ENCODE peak calls at places on chromosomes 1 and 21, in six cellular contexts. M, O, R, V, X and B are unnamed samples.

GRCh38 chr1:41239988-41240610 is 2.0 kb downstream of the SCMH1 start:
- DNase-seq in M (no peak), O (no peak), R (peak; percentile 46), V (no peak), X (no peak), B (no peak)

GRCh38 chr1:210143465-210144062 is 89.0 kb upstream of the SERTAD4 start:
- DNase-seq in M (peak; percentile 70), O (peak; percentile 86), R (peak; percentile 80), V (no peak), X (peak; percentile 80), B (peak; percentile 77)

GRCh38 chr1:176241385-176242015 is 34.4 kb upstream of the COP1 start:
- DNase-seq in M (no peak), O (no peak), R (no peak), V (peak; percentile 84), X (no peak), B (no peak)

GRCh38 chr21:17466166-17466565 is 46.7 kb upstream of the CXADR start:
- DNase-seq in M (no peak), O (no peak), R (peak; percentile 28), V (peak; percentile 46), X (peak; percentile 36), B (peak; percentile 37)

GRCh38 chr1:179545316-179545715 is 30.4 kb downstream of the NPHS2 start:
- DNase-seq in M (no peak), O (no peak), R (peak; percentile 5), V (no peak), X (no peak), B (no peak)

GRCh38 chr1:25612421-25612820 is 4.2 kb upstream of the MAN1C1 start:
- DNase-seq in M (no peak), O (no peak), R (no peak), V (no peak), X (no peak), B (no peak)

GRCh38 chr1:86068841-86069756 is 87.5 kb downstream of the COL24A1 start:
- DNase-seq in M (no peak), O (no peak), R (no peak), V (no peak), X (no peak), B (no peak)

GRCh38 chr1:86705633-86705985 is 1.2 kb downstream of the SH3GLB1 start:
- DNase-seq in M (no peak), O (no peak), R (peak; percentile 26), V (no peak), X (no peak), B (peak; percentile 21)

GRCh38 chr1:22330092-22330762 is 121.4 kb upstream of the ZBTB40 start:
- DNase-seq in M (no peak), O (no peak), R (no peak), V (no peak), X (no peak), B (no peak)

GRCh38 chr1:233326995-233327937 is at the start of gene MAP3K21:
- DNase-seq in M (peak; percentile 75), O (peak; percentile 98), R (peak; percentile 98), V (peak; percentile 81), X (peak; percentile 97), B (peak; percentile 98)

GRCh38 chr1:50979964-50980363 is 9.9 kb downstream of the CDKN2C start:
- DNase-seq in M (no peak), O (no peak), R (no peak), V (no peak), X (no peak), B (no peak)

GRCh38 chr1:238468068-238468467 is 577.3 kb upstream of the ZP4 start:
- DNase-seq in M (no peak), O (no peak), R (no peak), V (no peak), X (no peak), B (no peak)

GRCh38 chr1:114033961-114034360 is 54.7 kb downstream of the OLFML3 start:
- DNase-seq in M (no peak), O (no peak), R (no peak), V (no peak), X (no peak), B (no peak)

GRCh38 chr1:114033219-114033706 is 54.0 kb downstream of the OLFML3 start:
- DNase-seq in M (no peak), O (peak; percentile 45), R (peak; percentile 9), V (no peak), X (no peak), B (no peak)

GRCh38 chr1:114034561-114035303 is 55.5 kb downstream of the OLFML3 start:
- DNase-seq in M (no peak), O (no peak), R (no peak), V (no peak), X (no peak), B (no peak)

GRCh38 chr1:114035304-114035700 is 56.0 kb downstream of the OLFML3 start:
- DNase-seq in M (no peak), O (peak; percentile 63), R (no peak), V (no peak), X (no peak), B (no peak)

GRCh38 chr1:114032271-114033218 is 53.3 kb downstream of the OLFML3 start:
- DNase-seq in M (no peak), O (no peak), R (no peak), V (peak; percentile 81), X (no peak), B (no peak)
- H3K4me1 ChIP-seq in M (no peaks in the 10 kb centered on the region), O (peaks cover 44% of the 10 kb centered on the region), R (no peaks in the 10 kb centered on the region), V (peaks cover 18% of the 10 kb centered on the region), X (no peaks in the 10 kb centered on the region), B (no peaks in the 10 kb centered on the region)

GRCh38 chr1:186482661-186483255 is 21.8 kb upstream of the PDC start:
- DNase-seq in M (peak; percentile 33), O (peak; percentile 80), R (peak; percentile 35), V (no peak), X (peak; percentile 43), B (peak; percentile 25)
- H3K27me3 ChIP-seq in M (no peaks in the 10 kb centered on the region), O (no peaks in the 10 kb centered on the region), R (no peaks in the 10 kb centered on the region), V (no peaks in the 10 kb centered on the region), X (no peaks in the 10 kb centered on the region), B (no peaks in the 10 kb centered on the region)

DNA sequence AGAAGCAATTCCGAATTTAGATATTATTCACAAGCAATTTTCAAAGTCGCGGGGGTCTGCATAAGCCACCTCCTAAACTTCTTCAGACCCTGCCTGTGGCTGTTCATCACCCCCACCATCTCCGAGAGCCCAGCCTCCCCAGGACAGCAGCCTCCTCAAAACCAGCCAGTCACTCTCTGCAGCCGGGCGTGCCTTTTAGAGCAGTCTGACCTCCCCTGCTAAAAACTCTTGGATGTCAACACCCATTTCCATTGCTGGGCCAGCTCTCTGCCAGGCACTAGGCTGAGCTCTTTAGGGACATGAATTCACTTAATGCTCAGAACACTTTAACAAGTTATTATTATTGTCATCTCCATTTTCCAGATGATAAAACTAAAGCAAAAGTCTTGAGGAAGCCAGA is 11.7 kb downstream of the ADPRS start:
- DNase-seq in M (peak; percentile 9), O (no peak), R (no peak), V (no peak), X (no peak), B (no peak)
- H3K4me1 ChIP-seq in M (peaks cover 16% of the 10 kb centered on the region), O (no peaks in the 10 kb centered on the region), R (peaks cover 6% of the 10 kb centered on the region), V (no peaks in the 10 kb centered on the region), X (no peaks in the 10 kb centered on the region), B (no peaks in the 10 kb centered on the region)

DNA sequence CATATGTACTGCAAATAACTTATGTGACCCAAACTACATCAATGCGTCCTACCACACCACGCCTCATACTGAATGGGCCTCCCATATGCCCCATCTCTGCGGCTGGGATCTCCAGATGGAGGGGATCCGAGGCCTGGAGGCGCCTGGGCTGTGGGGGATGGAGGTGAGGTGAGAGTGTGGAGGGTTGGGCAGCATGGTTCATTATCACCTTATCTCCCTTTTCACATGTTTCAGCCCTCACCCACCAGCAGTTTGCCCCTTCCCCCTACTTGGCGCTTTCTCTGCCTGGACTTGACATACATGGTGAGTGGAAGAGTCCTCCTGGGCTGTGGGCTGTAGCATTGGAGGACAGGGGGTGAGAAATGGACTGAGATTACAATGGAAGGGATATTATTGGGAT is 61.5 kb downstream of the MEF2D start:
- DNase-seq in M (no peak), O (no peak), R (no peak), V (no peak), X (no peak), B (no peak)
- H3K27me3 ChIP-seq in M (peaks cover 100% of the 10 kb centered on the region), O (peaks cover 97% of the 10 kb centered on the region), R (peaks cover 7% of the 10 kb centered on the region), V (peaks cover 100% of the 10 kb centered on the region), X (peaks cover 91% of the 10 kb centered on the region), B (peaks cover 100% of the 10 kb centered on the region)

DNA sequence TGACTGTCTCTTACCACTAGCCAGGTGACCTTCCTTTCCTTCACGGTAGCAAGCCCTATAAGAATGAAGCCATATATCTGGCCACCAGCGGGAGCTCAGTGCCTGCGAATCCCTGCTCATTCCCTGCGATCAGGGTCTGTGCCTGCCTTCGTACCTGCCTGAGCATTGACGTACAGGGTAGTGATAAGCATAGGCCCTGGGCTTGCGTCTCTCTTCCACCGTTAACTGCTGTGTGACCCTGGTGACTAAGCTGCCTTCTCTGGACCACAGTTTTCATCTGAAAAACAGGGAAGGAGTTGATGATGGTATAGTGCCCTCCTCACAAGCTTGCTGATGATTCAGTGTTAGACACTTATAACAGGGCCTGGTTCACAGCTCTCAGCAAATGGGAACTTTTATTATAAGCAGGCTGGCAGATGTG is 4.1 kb downstream of the ZC3H12A start:
- DNase-seq in M (no peak), O (no peak), R (no peak), V (peak; percentile 72), X (no peak), B (peak; percentile 24)
- H3K4me1 ChIP-seq in M (peaks cover 72% of the 10 kb centered on the region), O (peaks cover 19% of the 10 kb centered on the region), R (peaks cover 82% of the 10 kb centered on the region), V (no peaks in the 10 kb centered on the region), X (peaks cover 12% of the 10 kb centered on the region), B (peaks cover 58% of the 10 kb centered on the region)

GRCh38 chr1:220878223-220879081 is 791 bp upstream of the HLX start:
- DNase-seq in M (peak; percentile 41), O (no peak), R (peak; percentile 42), V (no peak), X (peak; percentile 53), B (peak; percentile 40)

GRCh38 chr1:220879090-220879508 is at the start of gene HLX:
- DNase-seq in M (peak; percentile 93), O (peak; percentile 92), R (peak; percentile 88), V (no peak), X (peak; percentile 80), B (peak; percentile 86)

GRCh38 chr1:220880726-220881506 is 1.7 kb downstream of the HLX start:
- DNase-seq in M (peak; percentile 70), O (peak; percentile 65), R (peak; percentile 74), V (no peak), X (peak; percentile 70), B (peak; percentile 75)

GRCh38 chr1:220880367-220880680 is 1.1 kb downstream of the HLX start:
- DNase-seq in M (no peak), O (no peak), R (no peak), V (no peak), X (no peak), B (no peak)

GRCh38 chr1:220879509-220880366 is 495 bp downstream of the HLX start:
- DNase-seq in M (peak; percentile 64), O (peak; percentile 68), R (peak; percentile 48), V (no peak), X (no peak), B (peak; percentile 41)
- H3K27me3 ChIP-seq in M (peaks cover 25% of the 10 kb centered on the region), O (no peaks in the 10 kb centered on the region), R (no peaks in the 10 kb centered on the region), V (peaks cover 100% of the 10 kb centered on the region), X (peaks cover 55% of the 10 kb centered on the region), B (peaks cover 79% of the 10 kb centered on the region)

GRCh38 chr1:59012378-59012777 is 228.5 kb upstream of the JUN start:
- DNase-seq in M (no peak), O (no peak), R (no peak), V (no peak), X (no peak), B (no peak)
- H3K4me1 ChIP-seq in M (peaks cover 49% of the 10 kb centered on the region), O (peaks cover 22% of the 10 kb centered on the region), R (peaks cover 24% of the 10 kb centered on the region), V (peaks cover 19% of the 10 kb centered on the region), X (peaks cover 5% of the 10 kb centered on the region), B (peaks cover 19% of the 10 kb centered on the region)

GRCh38 chr21:33031562-33031961 is 5.8 kb downstream of the OLIG2 start:
- DNase-seq in M (no peak), O (no peak), R (no peak), V (no peak), X (no peak), B (no peak)
- H3K27me3 ChIP-seq in M (peaks cover 100% of the 10 kb centered on the region), O (no peaks in the 10 kb centered on the region), R (no peaks in the 10 kb centered on the region), V (peaks cover 94% of the 10 kb centered on the region), X (peaks cover 66% of the 10 kb centered on the region), B (peaks cover 93% of the 10 kb centered on the region)

GRCh38 chr1:54287821-54288220 is 87.9 kb downstream of the MRPL37 start:
- DNase-seq in M (no peak), O (no peak), R (no peak), V (no peak), X (no peak), B (no peak)
- H3K4me1 ChIP-seq in M (peaks cover 85% of the 10 kb centered on the region), O (peaks cover 13% of the 10 kb centered on the region), R (peaks cover 51% of the 10 kb centered on the region), V (no peaks in the 10 kb centered on the region), X (peaks cover 35% of the 10 kb centered on the region), B (peaks cover 67% of the 10 kb centered on the region)